ENCODE peak calls at places on chromosomes 11 and 22, in nine cellular contexts. One of them, this sample, is unnamed.

GRCh38 chr11:107682182-107682971 is 29.5 kb downstream of the SLN start:
- DNase-seq in stimulated activated CD8-positive, alpha-beta memory T cell treated with anti-CD3 and anti-CD28 coated beads, Interleukin-15, amount 100 ng/mL, for 1 hour: no peak
- DNase-seq in A549: no peak
- DNase-seq in iPS-NIHi11: no peak
- DNase-seq in GM04504: no peak
- DNase-seq in activated T-helper 1 cell treated with anti-CD3 and anti-CD28 coated beads, Interleukin-2, amount 50 U/mL, for 16 hours: no peak
- DNase-seq in fibroblast of the aortic adventitia: no peak
- DNase-seq in NCI-H524: no peak
- DNase-seq in 8988T: no peak
- DNase-seq in this sample: no peak

GRCh38 chr11:16528639-16529038 is 172.3 kb upstream of the SOX6 start:
- DNase-seq in stimulated activated CD8-positive, alpha-beta memory T cell treated with anti-CD3 and anti-CD28 coated beads, Interleukin-15, amount 100 ng/mL, for 1 hour: no peak
- DNase-seq in A549: no peak
- DNase-seq in iPS-NIHi11: no peak
- DNase-seq in GM04504: no peak
- DNase-seq in activated T-helper 1 cell treated with anti-CD3 and anti-CD28 coated beads, Interleukin-2, amount 50 U/mL, for 16 hours: no peak
- DNase-seq in fibroblast of the aortic adventitia: no peak
- DNase-seq in NCI-H524: no peak
- DNase-seq in 8988T: no peak
- DNase-seq in this sample: no peak

GRCh38 chr11:133917921-133918605 is 38.7 kb downstream of the IGSF9B start:
- DNase-seq in stimulated activated CD8-positive, alpha-beta memory T cell treated with anti-CD3 and anti-CD28 coated beads, Interleukin-15, amount 100 ng/mL, for 1 hour: no peak
- DNase-seq in A549: no peak
- DNase-seq in iPS-NIHi11: peak; percentile 59
- DNase-seq in GM04504: no peak
- DNase-seq in activated T-helper 1 cell treated with anti-CD3 and anti-CD28 coated beads, Interleukin-2, amount 50 U/mL, for 16 hours: no peak
- DNase-seq in fibroblast of the aortic adventitia: no peak
- DNase-seq in NCI-H524: no peak
- DNase-seq in 8988T: no peak
- DNase-seq in this sample: no peak

GRCh38 chr11:17906436-17906835 is 106.4 kb downstream of the SERGEF start:
- DNase-seq in stimulated activated CD8-positive, alpha-beta memory T cell treated with anti-CD3 and anti-CD28 coated beads, Interleukin-15, amount 100 ng/mL, for 1 hour: no peak
- DNase-seq in A549: peak; percentile 20
- DNase-seq in iPS-NIHi11: peak; percentile 84
- DNase-seq in GM04504: no peak
- DNase-seq in activated T-helper 1 cell treated with anti-CD3 and anti-CD28 coated beads, Interleukin-2, amount 50 U/mL, for 16 hours: no peak
- DNase-seq in fibroblast of the aortic adventitia: no peak
- DNase-seq in NCI-H524: no peak
- DNase-seq in 8988T: no peak
- DNase-seq in this sample: no peak

GRCh38 chr11:61350336-61350735 is 11.3 kb downstream of the CYB561A3 start:
- DNase-seq in stimulated activated CD8-positive, alpha-beta memory T cell treated with anti-CD3 and anti-CD28 coated beads, Interleukin-15, amount 100 ng/mL, for 1 hour: no peak
- DNase-seq in A549: no peak
- DNase-seq in iPS-NIHi11: no peak
- DNase-seq in GM04504: no peak
- DNase-seq in activated T-helper 1 cell treated with anti-CD3 and anti-CD28 coated beads, Interleukin-2, amount 50 U/mL, for 16 hours: no peak
- DNase-seq in fibroblast of the aortic adventitia: no peak
- DNase-seq in NCI-H524: no peak
- DNase-seq in 8988T: no peak
- DNase-seq in this sample: no peak

GRCh38 chr22:22210889-22211833 is 33.4 kb upstream of the VPREB1 start:
- DNase-seq in stimulated activated CD8-positive, alpha-beta memory T cell treated with anti-CD3 and anti-CD28 coated beads, Interleukin-15, amount 100 ng/mL, for 1 hour: no peak
- DNase-seq in A549: no peak
- DNase-seq in iPS-NIHi11: no peak
- DNase-seq in GM04504: no peak
- DNase-seq in activated T-helper 1 cell treated with anti-CD3 and anti-CD28 coated beads, Interleukin-2, amount 50 U/mL, for 16 hours: no peak
- DNase-seq in fibroblast of the aortic adventitia: no peak
- DNase-seq in NCI-H524: no peak
- DNase-seq in 8988T: no peak
- DNase-seq in this sample: no peak

GRCh38 chr11:990101-990500 is 46.4 kb downstream of the MUC6 start:
- DNase-seq in stimulated activated CD8-positive, alpha-beta memory T cell treated with anti-CD3 and anti-CD28 coated beads, Interleukin-15, amount 100 ng/mL, for 1 hour: no peak
- DNase-seq in A549: no peak
- DNase-seq in iPS-NIHi11: no peak
- DNase-seq in GM04504: no peak
- DNase-seq in activated T-helper 1 cell treated with anti-CD3 and anti-CD28 coated beads, Interleukin-2, amount 50 U/mL, for 16 hours: no peak
- DNase-seq in fibroblast of the aortic adventitia: no peak
- DNase-seq in NCI-H524: no peak
- DNase-seq in 8988T: no peak
- DNase-seq in this sample: no peak

GRCh38 chr11:66281776-66282467 is 3.9 kb downstream of the CNIH2 start:
- DNase-seq in stimulated activated CD8-positive, alpha-beta memory T cell treated with anti-CD3 and anti-CD28 coated beads, Interleukin-15, amount 100 ng/mL, for 1 hour: no peak
- DNase-seq in A549: no peak
- DNase-seq in iPS-NIHi11: no peak
- DNase-seq in GM04504: no peak
- DNase-seq in activated T-helper 1 cell treated with anti-CD3 and anti-CD28 coated beads, Interleukin-2, amount 50 U/mL, for 16 hours: no peak
- DNase-seq in fibroblast of the aortic adventitia: no peak
- DNase-seq in NCI-H524: no peak
- DNase-seq in 8988T: no peak
- DNase-seq in this sample: no peak

GRCh38 chr11:61639816-61640443 is 40.3 kb upstream of the DAGLA start:
- DNase-seq in stimulated activated CD8-positive, alpha-beta memory T cell treated with anti-CD3 and anti-CD28 coated beads, Interleukin-15, amount 100 ng/mL, for 1 hour: no peak
- DNase-seq in A549: no peak
- DNase-seq in iPS-NIHi11: no peak
- DNase-seq in GM04504: no peak
- DNase-seq in activated T-helper 1 cell treated with anti-CD3 and anti-CD28 coated beads, Interleukin-2, amount 50 U/mL, for 16 hours: no peak
- DNase-seq in fibroblast of the aortic adventitia: peak; percentile 37
- DNase-seq in NCI-H524: no peak
- DNase-seq in 8988T: no peak
- DNase-seq in this sample: no peak

GRCh38 chr11:17066691-17067090 is 10.8 kb downstream of the RPS13 start:
- DNase-seq in stimulated activated CD8-positive, alpha-beta memory T cell treated with anti-CD3 and anti-CD28 coated beads, Interleukin-15, amount 100 ng/mL, for 1 hour: no peak
- DNase-seq in A549: no peak
- DNase-seq in iPS-NIHi11: no peak
- DNase-seq in GM04504: no peak
- DNase-seq in activated T-helper 1 cell treated with anti-CD3 and anti-CD28 coated beads, Interleukin-2, amount 50 U/mL, for 16 hours: no peak
- DNase-seq in fibroblast of the aortic adventitia: no peak
- DNase-seq in NCI-H524: no peak
- DNase-seq in 8988T: no peak
- DNase-seq in this sample: no peak

GRCh38 chr11:112174789-112175595 is at the start of gene BCO2:
- DNase-seq in stimulated activated CD8-positive, alpha-beta memory T cell treated with anti-CD3 and anti-CD28 coated beads, Interleukin-15, amount 100 ng/mL, for 1 hour: no peak
- DNase-seq in A549: peak; percentile 71
- DNase-seq in iPS-NIHi11: peak; percentile 69
- DNase-seq in GM04504: no peak
- DNase-seq in activated T-helper 1 cell treated with anti-CD3 and anti-CD28 coated beads, Interleukin-2, amount 50 U/mL, for 16 hours: no peak
- DNase-seq in fibroblast of the aortic adventitia: peak; percentile 74
- DNase-seq in NCI-H524: no peak
- DNase-seq in 8988T: no peak
- DNase-seq in this sample: peak; percentile 76

GRCh38 chr11:122863704-122864326 is 18.7 kb upstream of the JHY start:
- DNase-seq in stimulated activated CD8-positive, alpha-beta memory T cell treated with anti-CD3 and anti-CD28 coated beads, Interleukin-15, amount 100 ng/mL, for 1 hour: no peak
- DNase-seq in A549: peak; percentile 37
- DNase-seq in iPS-NIHi11: peak; percentile 42
- DNase-seq in GM04504: no peak
- DNase-seq in activated T-helper 1 cell treated with anti-CD3 and anti-CD28 coated beads, Interleukin-2, amount 50 U/mL, for 16 hours: no peak
- DNase-seq in fibroblast of the aortic adventitia: peak; percentile 68
- DNase-seq in NCI-H524: no peak
- DNase-seq in 8988T: no peak
- DNase-seq in this sample: peak; percentile 56

GRCh38 chr11:34490304-34490703 is 23.3 kb downstream of the ELF5 start:
- DNase-seq in stimulated activated CD8-positive, alpha-beta memory T cell treated with anti-CD3 and anti-CD28 coated beads, Interleukin-15, amount 100 ng/mL, for 1 hour: no peak
- DNase-seq in A549: no peak
- DNase-seq in iPS-NIHi11: no peak
- DNase-seq in GM04504: no peak
- DNase-seq in activated T-helper 1 cell treated with anti-CD3 and anti-CD28 coated beads, Interleukin-2, amount 50 U/mL, for 16 hours: no peak
- DNase-seq in fibroblast of the aortic adventitia: no peak
- DNase-seq in NCI-H524: no peak
- DNase-seq in 8988T: no peak
- DNase-seq in this sample: no peak

GRCh38 chr11:123587044-123587443 is 67.4 kb downstream of the SCN3B start:
- DNase-seq in stimulated activated CD8-positive, alpha-beta memory T cell treated with anti-CD3 and anti-CD28 coated beads, Interleukin-15, amount 100 ng/mL, for 1 hour: no peak
- DNase-seq in A549: peak; percentile 73
- DNase-seq in iPS-NIHi11: no peak
- DNase-seq in GM04504: no peak
- DNase-seq in activated T-helper 1 cell treated with anti-CD3 and anti-CD28 coated beads, Interleukin-2, amount 50 U/mL, for 16 hours: no peak
- DNase-seq in fibroblast of the aortic adventitia: no peak
- DNase-seq in NCI-H524: no peak
- DNase-seq in 8988T: no peak
- DNase-seq in this sample: peak; percentile 46